ENCODE peak calls at places on chromosomes 6 and 20, in five cellular contexts. P is MM.1S, O is fibroblast of lung, V is keratinocyte, E is GM23248. Y is an unnamed sample.

GRCh38 chr20:18020931-18021330 is 36.8 kb downstream of the OVOL2 start:
- DNase-seq in P (no peak), O (no peak), V (no peak), E (no peak), Y (no peak)

GRCh38 chr6:117498159-117498558 is 15.7 kb downstream of the DCBLD1 start:
- DNase-seq in P (no peak), O (peak), V (no peak), E (peak), Y (no peak)

GRCh38 chr6:408599-409102 is 17.1 kb downstream of the IRF4 start:
- DNase-seq in P (no peak), O (peak), V (no peak), E (peak), Y (peak)

GRCh38 chr6:13524801-13525508 is 37.6 kb upstream of the GFOD1 start:
- DNase-seq in P (no peak), O (no peak), V (no peak), E (no peak), Y (no peak)

GRCh38 chr6:117399924-117400323 is 25.8 kb downstream of the ROS1 start:
- DNase-seq in P (no peak), O (peak), V (no peak), E (peak), Y (no peak)

GRCh38 chr6:64415936-64416335 is 780.3 kb downstream of the PHF3 start:
- DNase-seq in P (no peak), O (peak), V (no peak), E (peak), Y (no peak)

GRCh38 chr6:87763276-87763675 is 61.2 kb upstream of the AKIRIN2 start:
- DNase-seq in P (no peak), O (no peak), V (no peak), E (no peak), Y (no peak)

GRCh38 chr6:84770521-84770920 is 6.1 kb upstream of the TBX18 start:
- DNase-seq in P (no peak), O (no peak), V (no peak), E (no peak), Y (no peak)

GRCh38 chr6:18362058-18362561 is 25.0 kb upstream of the RNF144B start:
- DNase-seq in P (no peak), O (peak), V (no peak), E (peak), Y (no peak)

GRCh38 chr6:148608211-148608951 is 138.4 kb upstream of the UST start:
- DNase-seq in P (no peak), O (peak), V (no peak), E (peak), Y (peak)

GRCh38 chr6:80158478-80158989 is 52.1 kb downstream of the BCKDHB start:
- DNase-seq in P (no peak), O (no peak), V (no peak), E (no peak), Y (no peak)

GRCh38 chr6:90295854-90296345 is 743 bp downstream of the BACH2 start:
- DNase-seq in P (peak), O (peak), V (no peak), E (peak), Y (peak)

GRCh38 chr20:46122071-46122470 is 4.0 kb downstream of the CD40 start:
- DNase-seq in P (no peak), O (peak), V (no peak), E (peak), Y (no peak)

GRCh38 chr20:29314294-29314693 is 1943.2 kb upstream of the DEFB115 start:
- DNase-seq in P (no peak), O (no peak), V (no peak), E (no peak), Y (no peak)

GRCh38 chr6:11500008-11500407 is 37.5 kb upstream of the TMEM170B start:
- DNase-seq in P (no peak), O (peak), V (no peak), E (peak), Y (no peak)

GRCh38 chr20:46009847-46010246 is 1.1 kb downstream of the MMP9 start:
- DNase-seq in P (no peak), O (no peak), V (no peak), E (no peak), Y (peak)

GRCh38 chr6:25623874-25624273 is 28.1 kb upstream of the SCGN start:
- DNase-seq in P (no peak), O (no peak), V (no peak), E (no peak), Y (no peak)

GRCh38 chr6:127641905-127642304 is 64.9 kb downstream of the C6orf58 start:
- DNase-seq in P (peak), O (peak), V (no peak), E (peak), Y (peak)

GRCh38 chr20:44866703-44867335 is 18.7 kb upstream of the YWHAB start:
- DNase-seq in P (no peak), O (no peak), V (no peak), E (peak), Y (no peak)

GRCh38 chr6:144395014-144395413 is 109.9 kb downstream of the UTRN start:
- DNase-seq in P (no peak), O (peak), V (no peak), E (peak), Y (no peak)

GRCh38 chr6:46323312-46323965 is 152.7 kb upstream of the ENPP5 start:
- DNase-seq in P (no peak), O (peak), V (no peak), E (peak), Y (no peak)

GRCh38 chr6:43339168-43339567 is 30.3 kb downstream of the ZNF318 start:
- DNase-seq in P (no peak), O (no peak), V (no peak), E (no peak), Y (no peak)

GRCh38 chr6:31834704-31835375 is 7.3 kb downstream of the HSPA1B start:
- DNase-seq in P (peak), O (no peak), V (no peak), E (peak), Y (peak)

GRCh38 chr20:48002517-48002970 is 217.3 kb upstream of the SULF2 start:
- DNase-seq in P (peak), O (no peak), V (no peak), E (no peak), Y (no peak)

GRCh38 chr20:2507875-2508630 is 662 bp downstream of the ZNF343 start:
- DNase-seq in P (no peak), O (peak), V (no peak), E (peak), Y (no peak)

GRCh38 chr6:97437087-97437486 is 154.1 kb upstream of the MMS22L start:
- DNase-seq in P (no peak), O (peak), V (no peak), E (peak), Y (peak)

GRCh38 chr6:29112135-29112534 is 4.3 kb downstream of the OR2J3 start:
- DNase-seq in P (no peak), O (no peak), V (no peak), E (no peak), Y (no peak)

GRCh38 chr6:7587631-7588100 is 2.3 kb upstream of the SNRNP48 start:
- DNase-seq in P (no peak), O (no peak), V (no peak), E (peak), Y (no peak)

GRCh38 chr6:142558785-142559184 is 257.0 kb downstream of the ADGRG6 start:
- DNase-seq in P (no peak), O (no peak), V (no peak), E (no peak), Y (no peak)

GRCh38 chr6:4297348-4297747 is 162.0 kb upstream of the ECI2 start:
- DNase-seq in P (no peak), O (no peak), V (no peak), E (no peak), Y (no peak)
- H3K9ac ChIP-seq in P (no peak), O (no peak), V (no peak), E (no peak), Y (no peak)

GRCh38 chr6:91970700-91971099 is 1383.8 kb upstream of the MAP3K7 start:
- DNase-seq in P (no peak), O (no peak), V (no peak), E (no peak), Y (no peak)
- H3K9ac ChIP-seq in P (no peak), O (no peak), V (no peak), E (no peak), Y (no peak)

DNA sequence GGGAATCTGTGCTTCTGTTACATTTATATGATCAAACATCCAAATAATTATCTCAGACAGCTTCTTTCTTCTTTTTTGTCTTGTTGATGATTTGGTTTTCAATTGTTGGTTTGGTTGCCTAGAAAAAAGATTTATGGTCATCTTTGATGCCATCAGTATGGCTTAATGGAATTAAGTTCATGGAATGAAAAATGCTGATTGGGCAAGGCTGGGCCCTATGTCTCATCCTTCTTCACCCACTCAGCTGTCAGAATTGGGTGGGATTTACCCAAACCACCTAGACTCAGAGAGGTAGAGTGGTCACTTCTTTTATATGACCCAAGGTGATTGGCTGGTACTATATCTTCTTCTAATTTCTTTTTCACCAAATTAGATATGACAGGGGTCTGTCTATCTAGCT is 258.3 kb downstream of the DOK5 start:
- DNase-seq in P (no peak), O (no peak), V (no peak), E (no peak), Y (no peak)
- H3K9ac ChIP-seq in P (no peak), O (no peak), V (no peak), E (no peak), Y (no peak)

GRCh38 chr20:59817846-59818245 is 115.6 kb downstream of the SYCP2 start:
- DNase-seq in P (no peak), O (no peak), V (no peak), E (no peak), Y (no peak)

GRCh38 chr20:59819496-59820203 is 113.8 kb downstream of the SYCP2 start:
- DNase-seq in P (no peak), O (no peak), V (no peak), E (no peak), Y (no peak)

GRCh38 chr20:59818911-59819310 is 114.5 kb downstream of the SYCP2 start:
- DNase-seq in P (no peak), O (no peak), V (no peak), E (no peak), Y (no peak)

GRCh38 chr20:59816146-59816743 is 117.2 kb downstream of the SYCP2 start:
- DNase-seq in P (no peak), O (no peak), V (no peak), E (no peak), Y (no peak)

DNA sequence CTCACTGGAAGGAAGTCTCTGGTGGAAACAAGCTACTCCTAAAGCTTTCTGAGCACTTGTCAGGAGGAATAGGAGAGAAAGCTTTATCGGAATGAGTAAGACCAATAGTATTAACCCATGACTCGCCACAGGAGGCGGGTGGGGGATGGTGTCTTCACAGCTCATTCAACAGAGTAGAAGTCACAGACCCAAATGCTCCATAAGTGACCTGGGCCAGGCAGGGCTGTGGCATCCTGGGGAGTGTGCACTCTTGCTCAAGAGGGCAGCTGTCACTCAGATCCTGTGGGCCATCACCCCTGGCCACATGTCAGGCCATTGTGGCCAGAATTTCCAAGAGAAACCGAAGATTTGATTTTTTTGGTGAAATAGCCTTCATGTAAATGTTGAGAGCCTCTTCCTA is 116.0 kb downstream of the SYCP2 start:
- DNase-seq in P (no peak), O (no peak), V (no peak), E (no peak), Y (no peak)
- H3K9ac ChIP-seq in P (no peak), O (no peak), V (no peak), E (no peak), Y (no peak)

DNA sequence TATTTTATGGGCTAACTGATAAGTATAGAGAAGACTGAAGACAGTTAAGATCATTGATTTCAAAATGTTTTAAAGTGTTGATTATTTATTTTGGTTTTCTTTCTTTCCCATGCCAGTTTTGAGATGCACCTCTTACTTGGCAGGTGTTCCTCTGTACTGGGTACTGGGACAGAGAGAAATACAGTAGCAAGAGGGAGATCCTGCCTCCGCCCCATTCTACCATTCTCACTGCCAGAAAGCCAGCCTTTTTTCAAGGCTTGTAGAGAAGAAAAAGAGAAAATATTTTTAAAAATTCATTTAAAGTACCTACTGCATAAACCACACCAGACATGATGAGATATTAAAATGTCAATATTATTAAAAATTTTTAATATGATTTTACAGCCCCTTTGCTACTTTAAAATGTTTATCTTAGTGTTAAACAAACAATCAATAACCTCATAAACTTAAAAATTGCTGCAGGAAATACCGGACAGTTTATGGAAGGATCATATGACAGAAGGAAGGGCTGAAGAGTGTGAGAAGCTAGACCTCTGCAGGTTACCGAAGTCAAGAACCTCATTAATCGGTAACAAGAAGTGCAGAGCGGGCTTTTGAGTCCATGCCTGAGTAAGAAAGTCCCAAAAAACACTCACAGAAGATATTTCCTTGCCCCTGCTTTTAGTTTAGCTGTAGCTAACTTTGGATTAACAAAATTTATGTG is 117.8 kb upstream of the ESR1 start:
- DNase-seq in P (no peak), O (no peak), V (no peak), E (peak), Y (no peak)
- H3K9ac ChIP-seq in P (peak), O (no peak), V (no peak), E (peak), Y (no peak)

DNA sequence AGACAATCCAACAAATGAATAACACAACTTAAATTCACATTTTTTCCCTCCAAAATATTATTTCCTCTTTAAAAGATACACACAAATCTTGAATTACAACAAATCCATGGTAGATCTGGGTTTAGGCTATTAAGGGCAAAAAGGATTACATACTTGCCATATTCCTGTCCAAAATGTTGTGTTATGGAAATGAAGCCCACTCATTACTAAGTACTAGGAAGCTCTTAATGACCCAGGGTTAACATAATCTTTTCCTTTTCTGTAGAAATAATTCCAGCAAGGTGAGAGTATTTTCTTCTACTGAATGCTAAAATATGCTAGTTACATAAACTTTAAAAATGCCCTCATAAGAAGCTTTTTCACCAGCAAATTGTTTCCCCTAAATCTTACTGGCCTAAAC is 1.6 kb downstream of the SHPRH start:
- DNase-seq in P (no peak), O (no peak), V (no peak), E (no peak), Y (no peak)
- H3K9ac ChIP-seq in P (no peak), O (no peak), V (peak), E (peak), Y (peak)

Y was measured in neural progenitor cell.